ENCODE peak calls at places on chromosomes 6 and 20, in seven cellular contexts. T is BE2C, O is cardiac muscle cell, X is choroid plexus epithelial cell, N is SJSA1, E is adipocyte, V is stomach. U is an unnamed sample.

GRCh38 chr20:24785141-24785924 is 163.7 kb upstream of the CST7 start:
- DNase-seq in T (no peak), O (no peak), X (no peak), N (no peak), E (peak), V (no peak), U (no peak)

GRCh38 chr6:153058291-153058690 is 55.8 kb upstream of the MTRF1L start:
- DNase-seq in T (no peak), O (no peak), X (peak), N (peak), E (no peak), V (no peak), U (peak)

GRCh38 chr6:134342211-134342610 is 24.3 kb upstream of the SGK1 start:
- DNase-seq in T (no peak), O (no peak), X (no peak), N (no peak), E (no peak), V (no peak), U (no peak)

GRCh38 chr6:170150590-170150945 is 140.3 kb downstream of the DLL1 start:
- DNase-seq in T (peak), O (no peak), X (no peak), N (no peak), E (no peak), V (no peak), U (no peak)

GRCh38 chr20:37524859-37525708 is 2.6 kb downstream of the BLCAP start:
- DNase-seq in T (no peak), O (no peak), X (no peak), N (no peak), E (peak), V (peak), U (no peak)

GRCh38 chr20:37523012-37523391 is 2.0 kb downstream of the NNAT start:
- DNase-seq in T (no peak), O (no peak), X (no peak), N (no peak), E (no peak), V (peak), U (no peak)

GRCh38 chr20:4027590-4028265 is 12.4 kb upstream of the RNF24 start:
- DNase-seq in T (no peak), O (no peak), X (no peak), N (no peak), E (no peak), V (no peak), U (no peak)

GRCh38 chr20:62753626-62754025 is 42.6 kb upstream of the MRGBP start:
- DNase-seq in T (no peak), O (no peak), X (no peak), N (no peak), E (no peak), V (no peak), U (no peak)

GRCh38 chr6:132792510-132792909 is 5.9 kb downstream of the SLC18B1 start:
- DNase-seq in T (no peak), O (no peak), X (no peak), N (no peak), E (no peak), V (no peak), U (no peak)

GRCh38 chr6:133854633-133855598 is 34.0 kb upstream of the TCF21 start:
- DNase-seq in T (no peak), O (peak), X (no peak), N (no peak), E (peak), V (no peak), U (no peak)

GRCh38 chr6:135221505-135221904 is 40.4 kb downstream of the MYB start:
- DNase-seq in T (no peak), O (no peak), X (no peak), N (no peak), E (no peak), V (no peak), U (no peak)

GRCh38 chr6:93242049-93242448 is 177.3 kb downstream of the EPHA7 start:
- DNase-seq in T (no peak), O (no peak), X (no peak), N (no peak), E (no peak), V (no peak), U (no peak)

GRCh38 chr6:156780117-156780641 is 3.0 kb downstream of the ARID1B start:
- DNase-seq in T (peak), O (peak), X (peak), N (peak), E (peak), V (peak), U (peak)

GRCh38 chr6:579339-579738 is 77.6 kb downstream of the HUS1B start:
- DNase-seq in T (peak), O (peak), X (peak), N (no peak), E (peak), V (no peak), U (peak)

GRCh38 chr6:151092561-151092960 is 147.2 kb upstream of the AKAP12 start:
- DNase-seq in T (no peak), O (no peak), X (no peak), N (no peak), E (no peak), V (no peak), U (no peak)

GRCh38 chr20:35854697-35855434 is 83.1 kb downstream of the PHF20 start:
- DNase-seq in T (no peak), O (no peak), X (peak), N (no peak), E (peak), V (no peak), U (peak)

GRCh38 chr6:4936681-4937041 is 67.2 kb downstream of the RPP40 start:
- DNase-seq in T (no peak), O (peak), X (peak), N (no peak), E (peak), V (no peak), U (peak)

GRCh38 chr6:133977983-133978895 is 25.2 kb downstream of the TBPL1 start:
- DNase-seq in T (peak), O (no peak), X (peak), N (no peak), E (peak), V (no peak), U (peak)

GRCh38 chr6:43308101-43308989 is at the start of gene CRIP3:
- DNase-seq in T (peak), O (peak), X (peak), N (no peak), E (peak), V (peak), U (peak)
- H3K4me3 ChIP-seq in T (peak), O (peak), X (no peak), N (no peak), E (peak), V (peak), U (peak)

GRCh38 chr6:110561708-110562107 is 85.3 kb upstream of the SLC22A16 start:
- DNase-seq in T (no peak), O (no peak), X (no peak), N (no peak), E (no peak), V (no peak), U (no peak)
- H3K4me3 ChIP-seq in T (no peak), O (no peak), X (no peak), N (no peak), E (no peak), V (no peak), U (no peak)

DNA sequence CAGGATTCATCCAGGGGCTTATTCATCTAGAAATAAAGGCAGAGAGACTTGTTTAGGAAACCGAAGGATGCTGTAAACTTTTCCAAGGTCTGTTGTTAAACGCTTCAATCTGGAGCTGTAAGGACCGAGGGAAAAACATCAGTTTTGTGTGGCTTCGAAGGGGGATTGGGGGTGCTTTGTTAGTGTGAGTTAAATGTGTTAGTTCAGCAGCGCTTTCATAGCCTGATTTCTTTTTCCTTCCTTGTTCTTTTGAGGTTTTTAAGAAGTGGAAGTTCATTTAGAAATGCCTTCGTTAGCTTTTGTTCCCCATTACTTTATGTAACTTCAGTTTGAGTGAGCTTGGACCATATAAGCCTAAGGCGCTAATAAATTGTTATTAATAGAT is 1.5 kb downstream of the ANKS1A start:
- DNase-seq in T (no peak), O (no peak), X (no peak), N (no peak), E (peak), V (no peak), U (no peak)
- H3K4me3 ChIP-seq in T (no peak), O (peak), X (peak), N (no peak), E (peak), V (peak), U (peak)

GRCh38 chr20:32021091-32021490 is 10.9 kb downstream of the CCM2L start:
- DNase-seq in T (no peak), O (no peak), X (no peak), N (no peak), E (no peak), V (no peak), U (no peak)

GRCh38 chr20:32019563-32020463 is 9.6 kb downstream of the CCM2L start:
- DNase-seq in T (no peak), O (no peak), X (no peak), N (no peak), E (no peak), V (no peak), U (no peak)

GRCh38 chr20:32017711-32018251 is 7.5 kb downstream of the CCM2L start:
- DNase-seq in T (peak), O (peak), X (no peak), N (no peak), E (no peak), V (peak), U (no peak)

GRCh38 chr20:32018269-32019155 is 8.3 kb downstream of the CCM2L start:
- DNase-seq in T (peak), O (peak), X (no peak), N (peak), E (no peak), V (peak), U (no peak)

GRCh38 chr20:32019156-32019510 is 8.9 kb downstream of the CCM2L start:
- DNase-seq in T (peak), O (peak), X (no peak), N (no peak), E (peak), V (no peak), U (no peak)
- H3K4me3 ChIP-seq in T (peak), O (peak), X (no peak), N (peak), E (no peak), V (peak), U (no peak)

DNA sequence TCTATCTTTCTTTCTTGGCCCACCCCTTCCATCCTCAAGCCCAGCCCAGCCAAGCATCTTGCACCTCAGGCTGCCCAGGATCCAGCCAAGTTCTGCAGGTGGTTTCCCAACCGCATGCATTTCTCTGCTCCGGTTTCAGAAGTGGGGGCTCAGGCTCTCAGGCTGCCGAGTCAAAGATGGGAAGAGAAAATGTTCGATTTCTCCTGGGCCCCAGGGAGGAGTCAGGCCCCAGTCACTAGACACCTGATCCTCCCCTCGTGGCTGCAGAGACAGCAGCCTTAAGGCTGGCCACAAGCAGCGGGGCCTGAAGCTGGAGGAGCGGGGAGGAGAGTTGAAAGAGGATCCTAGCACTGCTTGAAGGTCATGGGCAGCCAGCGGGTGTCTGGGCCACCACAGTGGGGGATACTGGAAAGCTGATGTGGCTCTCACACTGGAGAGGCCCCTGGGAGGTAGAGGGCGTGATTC is 42.2 kb upstream of the ZFAND3 start:
- DNase-seq in T (no peak), O (peak), X (peak), N (no peak), E (no peak), V (no peak), U (no peak)
- H3K4me3 ChIP-seq in T (no peak), O (no peak), X (no peak), N (no peak), E (no peak), V (no peak), U (no peak)

U was measured in fibroblast of villous mesenchyme.